ENCODE peak calls at places on chromosomes 3 and 15, in four cellular contexts. M, E, J and S are unnamed samples.

GRCh38 chr3:126746395-126747177 is 42.5 kb downstream of the CHCHD6 start:
- DNase-seq in M (no peak), E (no peak), J (no peak), S (no peak)

GRCh38 chr3:140376136-140376889 is 301.6 kb upstream of the TRIM42 start:
- DNase-seq in M (no peak), E (no peak), J (no peak), S (no peak)

GRCh38 chr15:50302581-50302980 is 37.1 kb upstream of the HDC start:
- DNase-seq in M (no peak), E (no peak), J (no peak), S (no peak)

GRCh38 chr15:72342385-72342784 is 22.4 kb upstream of the CELF6 start:
- DNase-seq in M (no peak), E (no peak), J (no peak), S (peak; percentile 56)

GRCh38 chr3:52524752-52525661 is 8.7 kb downstream of the NT5DC2 start:
- DNase-seq in M (peak; percentile 74), E (no peak), J (no peak), S (no peak)

GRCh38 chr3:64123931-64124330 is 100.6 kb upstream of the PSMD6 start:
- DNase-seq in M (no peak), E (no peak), J (no peak), S (no peak)

GRCh38 chr3:148880681-148881080 is 15.6 kb downstream of the CPA3 start:
- DNase-seq in M (no peak), E (no peak), J (no peak), S (peak; percentile 35)

GRCh38 chr3:13189639-13190375 is 116.6 kb upstream of the IQSEC1 start:
- DNase-seq in M (peak; percentile 76), E (no peak), J (no peak), S (no peak)

GRCh38 chr3:187770224-187770623 is 25.0 kb upstream of the BCL6 start:
- DNase-seq in M (no peak), E (no peak), J (no peak), S (no peak)

GRCh38 chr3:62597481-62597880 is 224.1 kb upstream of the FEZF2 start:
- DNase-seq in M (no peak), E (no peak), J (no peak), S (no peak)

GRCh38 chr3:53880396-53881345 is 1.3 kb downstream of the ACTR8 start:
- DNase-seq in M (no peak), E (no peak), J (no peak), S (no peak)

GRCh38 chr15:29054171-29055045 is 168.6 kb downstream of the APBA2 start:
- DNase-seq in M (no peak), E (no peak), J (no peak), S (no peak)

GRCh38 chr3:186953011-186953487 is 22.7 kb downstream of the ST6GAL1 start:
- DNase-seq in M (no peak), E (no peak), J (no peak), S (no peak)

GRCh38 chr3:196969660-196970546 is 1.3 kb upstream of the PIGZ start:
- DNase-seq in M (peak; percentile 93), E (peak; percentile 63), J (peak; percentile 65), S (peak; percentile 39)

GRCh38 chr15:88621789-88622604 is 857 bp downstream of the AEN start:
- DNase-seq in M (no peak), E (no peak), J (no peak), S (no peak)

GRCh38 chr3:151962371-151962770 is 88.9 kb downstream of the SUCNR1 start:
- DNase-seq in M (no peak), E (no peak), J (no peak), S (no peak)

DNA sequence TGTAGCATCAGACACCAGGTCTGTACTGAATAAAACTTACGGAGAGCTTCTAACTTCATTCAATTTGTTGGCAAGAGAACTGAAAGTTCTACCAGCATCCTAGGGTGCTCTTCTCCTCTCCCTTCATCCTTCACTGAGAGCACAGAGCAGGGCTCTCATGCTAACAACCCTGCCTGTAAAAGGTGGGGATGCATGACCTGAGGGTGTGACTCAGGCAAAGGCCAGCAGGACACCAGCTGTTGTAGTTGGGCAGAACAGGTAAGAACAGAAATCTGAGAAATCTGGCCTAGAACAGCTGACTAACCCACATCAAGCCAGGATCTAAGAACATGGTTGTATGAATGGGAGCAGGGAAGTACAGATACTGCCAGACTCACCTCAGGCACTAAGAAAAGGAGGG is 64.2 kb downstream of the MYLK start:
- DNase-seq in M (no peak), E (no peak), J (no peak), S (no peak)
- H3K27me3 ChIP-seq in M (no peaks in the 10 kb centered on the region), E (no peaks in the 10 kb centered on the region), J (no peaks in the 10 kb centered on the region), S (no peaks in the 10 kb centered on the region)

GRCh38 chr3:71453822-71454512 is 129.6 kb downstream of the FOXP1 start:
- DNase-seq in M (no peak), E (no peak), J (no peak), S (no peak)
- H3K4me1 ChIP-seq in M (peaks cover 65% of the 10 kb centered on the region), E (peaks cover 11% of the 10 kb centered on the region), J (peaks cover 4% of the 10 kb centered on the region), S (no peaks in the 10 kb centered on the region)

GRCh38 chr3:182118081-182118480 is 406.4 kb downstream of the SOX2 start:
- DNase-seq in M (no peak), E (no peak), J (no peak), S (no peak)

GRCh38 chr3:182124716-182125115 is 413.0 kb downstream of the SOX2 start:
- DNase-seq in M (no peak), E (no peak), J (no peak), S (no peak)

GRCh38 chr3:182124187-182124586 is 412.5 kb downstream of the SOX2 start:
- DNase-seq in M (no peak), E (no peak), J (no peak), S (no peak)

GRCh38 chr3:182121424-182121823 is 409.7 kb downstream of the SOX2 start:
- DNase-seq in M (no peak), E (no peak), J (no peak), S (no peak)

DNA sequence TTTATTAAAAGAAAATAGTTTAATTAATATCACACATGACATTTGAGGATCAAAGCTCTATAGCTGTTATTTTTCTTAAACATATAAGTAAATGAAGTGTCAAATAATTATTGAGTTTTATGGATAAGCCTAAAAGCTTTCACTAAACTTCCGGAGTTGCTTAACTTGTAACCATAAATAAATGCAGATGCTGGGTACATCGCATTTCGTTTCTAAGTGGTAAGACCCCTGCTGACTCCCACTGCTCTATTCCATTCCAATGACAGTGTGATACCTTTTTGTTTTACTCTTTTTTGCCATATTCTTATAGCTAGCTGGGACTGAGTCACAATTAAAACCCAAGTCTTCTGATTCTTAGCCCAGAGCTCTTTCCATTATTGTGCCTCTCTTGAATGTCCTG is 411.1 kb downstream of the SOX2 start:
- DNase-seq in M (no peak), E (no peak), J (no peak), S (no peak)
- H3K27me3 ChIP-seq in M (no peaks in the 10 kb centered on the region), E (no peaks in the 10 kb centered on the region), J (no peaks in the 10 kb centered on the region), S (no peaks in the 10 kb centered on the region)

DNA sequence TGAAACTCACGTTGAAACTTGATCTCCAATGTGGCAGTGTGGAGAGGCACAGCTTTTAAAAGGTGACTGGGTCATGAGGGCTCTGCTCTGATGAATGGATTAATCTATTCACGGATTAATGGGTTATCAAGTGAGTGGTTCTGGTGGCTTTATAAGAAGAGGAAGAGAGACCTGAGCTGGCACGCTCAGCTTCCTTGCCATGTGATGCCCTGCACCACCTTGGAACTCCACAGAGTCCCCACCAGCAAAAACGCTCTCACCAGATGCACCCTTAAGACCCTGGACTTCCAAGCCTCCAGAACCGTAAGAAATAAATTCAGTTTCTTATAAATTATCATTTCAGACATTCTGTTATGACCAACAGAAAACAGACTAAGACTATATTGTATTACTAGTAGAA is 2.6 kb downstream of the PPP1R2 start:
- DNase-seq in M (no peak), E (no peak), J (no peak), S (no peak)
- H3K4me1 ChIP-seq in M (peaks cover 63% of the 10 kb centered on the region), E (peaks cover 10% of the 10 kb centered on the region), J (peaks cover 9% of the 10 kb centered on the region), S (peaks cover 6% of the 10 kb centered on the region)

DNA sequence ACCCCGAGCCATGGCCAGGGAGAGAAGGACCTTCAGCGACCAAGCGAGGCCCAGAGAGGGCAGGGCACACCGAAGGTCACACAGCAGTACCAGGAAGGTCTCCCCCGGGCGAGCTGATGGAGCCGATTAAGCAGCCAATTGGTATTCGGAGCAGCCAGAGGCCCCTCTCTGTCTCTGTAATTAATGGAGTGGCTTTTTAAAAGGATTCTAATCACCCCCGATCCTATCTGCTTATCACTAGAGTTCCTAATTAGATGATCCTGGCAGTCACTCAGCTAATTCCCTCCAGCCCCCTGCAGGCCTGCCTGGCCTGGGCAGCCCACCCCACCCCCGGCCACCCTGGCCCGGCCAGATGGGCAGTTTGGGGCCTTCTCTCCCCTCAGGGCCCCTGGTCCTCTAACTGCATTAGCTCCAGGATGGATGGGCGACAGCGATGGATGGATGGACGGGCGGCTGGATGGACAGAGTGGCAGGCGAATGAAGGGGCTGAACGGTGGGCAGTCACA is 1.6 kb upstream of the DNAJB8 start:
- DNase-seq in M (no peak), E (no peak), J (no peak), S (no peak)
- H3K27me3 ChIP-seq in M (no peaks in the 10 kb centered on the region), E (no peaks in the 10 kb centered on the region), J (no peaks in the 10 kb centered on the region), S (peaks cover 74% of the 10 kb centered on the region)